ENCODE peak calls at places on chromosomes 1 and 21, in four cellular contexts. W is K562, X is GM12878, Q is H1. T is an unnamed sample.

GRCh38 chr1:92853299-92853698 is 21.5 kb downstream of the RPL5 start:
- DNase-seq in W (no peak), X (no peak), Q (no peak), T (no peak)

GRCh38 chr21:16551101-16551695 is 821.4 kb downstream of the USP25 start:
- DNase-seq in X (no peak), W (no peak), Q (no peak), T (no peak)

GRCh38 chr1:79193211-79194079 is 186.9 kb upstream of the ADGRL4 start:
- DNase-seq in Q (peak; percentile 19), X (peak; percentile 41), W (no peak), T (peak; percentile 74)

GRCh38 chr21:42360317-42360716 is 6.0 kb downstream of the TFF1 start:
- DNase-seq in X (no peak), Q (no peak), W (peak; percentile 55), T (no peak)

GRCh38 chr21:26116456-26117011 is 54.0 kb downstream of the APP start:
- DNase-seq in X (no peak), W (no peak), Q (no peak), T (peak; percentile 44)

GRCh38 chr1:31445951-31446350 is 32.9 kb downstream of the SERINC2 start:
- DNase-seq in X (no peak), W (no peak), Q (no peak), T (no peak)

GRCh38 chr1:64282353-64282752 is 78.9 kb downstream of the UBE2U start:
- DNase-seq in Q (no peak), X (no peak), W (no peak), T (no peak)

GRCh38 chr1:65440915-65441314 is 20.4 kb downstream of the LEPR start:
- DNase-seq in W (no peak), Q (no peak), X (no peak), T (no peak)

GRCh38 chr1:87404306-87404705 is 75.6 kb downstream of the LMO4 start:
- DNase-seq in W (no peak), X (no peak), Q (no peak), T (no peak)

GRCh38 chr1:78003882-78004718 is 639 bp upstream of the DNAJB4 start:
- DNase-seq in W (peak; percentile 58), Q (no peak), X (peak; percentile 65), T (peak; percentile 83)

GRCh38 chr21:36902793-36903192 is 63.7 kb downstream of the HLCS start:
- DNase-seq in Q (no peak), X (no peak), W (no peak), T (peak; percentile 55)

GRCh38 chr1:155389831-155390230 is 69.1 kb downstream of the RUSC1 start:
- DNase-seq in W (peak; percentile 31), X (no peak), Q (no peak), T (peak; percentile 81)

GRCh38 chr1:58773406-58773840 is 10.4 kb downstream of the JUN start:
- DNase-seq in Q (no peak), X (no peak), W (no peak), T (peak; percentile 84)

GRCh38 chr1:196142111-196142510 is 466.1 kb downstream of the KCNT2 start:
- DNase-seq in Q (no peak), W (no peak), X (no peak), T (no peak)

GRCh38 chr21:16137106-16137505 is 407.3 kb downstream of the USP25 start:
- DNase-seq in W (no peak), Q (no peak), X (no peak), T (peak; percentile 8)

GRCh38 chr1:235127203-235127602 is 1.4 kb downstream of the TOMM20 start:
- DNase-seq in W (no peak), Q (no peak), X (no peak), T (no peak)

GRCh38 chr1:10031461-10031860 is 1.3 kb upstream of the UBE4B start:
- DNase-seq in X (no peak), W (no peak), Q (no peak), T (peak; percentile 75)

GRCh38 chr1:145747398-145748247 is 28.3 kb downstream of the CD160 start:
- DNase-seq in W (no peak), X (no peak), Q (no peak), T (no peak)

GRCh38 chr1:232127190-232127589 is 500.6 kb downstream of the DISC1 start:
- DNase-seq in Q (no peak), X (no peak), W (no peak), T (peak; percentile 90)

GRCh38 chr21:41186763-41187536 is 19.0 kb downstream of the BACE2 start:
- DNase-seq in Q (no peak), W (no peak), X (no peak), T (no peak)

GRCh38 chr1:45299981-45300668 is 26.6 kb upstream of the HPDL start:
- DNase-seq in X (no peak), Q (no peak), W (peak; percentile 65), T (peak; percentile 84)

GRCh38 chr1:207659545-207660148 is 14.7 kb downstream of the CR1L start:
- DNase-seq in W (no peak), X (no peak), Q (no peak), T (no peak)

GRCh38 chr1:239976130-239976968 is 115.3 kb upstream of the FMN2 start:
- DNase-seq in W (peak; percentile 67), Q (no peak), X (no peak), T (peak; percentile 59)

GRCh38 chr1:10339815-10340214 is 59.0 kb upstream of the PGD start:
- DNase-seq in Q (peak; percentile 31), X (no peak), W (peak; percentile 92), T (peak; percentile 62)

GRCh38 chr1:231770776-231771175 is 144.2 kb downstream of the DISC1 start:
- DNase-seq in W (no peak), X (no peak), Q (no peak), T (no peak)

GRCh38 chr1:203120325-203121138 is 7.0 kb upstream of the ADORA1 start:
- DNase-seq in W (no peak), X (no peak), Q (no peak), T (no peak)

GRCh38 chr1:117098287-117098890 is 23.2 kb downstream of the TRIM45 start:
- DNase-seq in W (no peak), Q (no peak), X (no peak), T (no peak)

GRCh38 chr1:195516036-195516435 is 1092.2 kb downstream of the KCNT2 start:
- DNase-seq in Q (no peak), W (no peak), X (no peak), T (peak; percentile 26)

GRCh38 chr1:110914676-110915075 is 41.7 kb downstream of the CD53 start:
- DNase-seq in X (no peak), W (no peak), Q (no peak), T (peak; percentile 5)

GRCh38 chr1:77406661-77407060 is 124.8 kb downstream of the AK5 start:
- DNase-seq in X (no peak), W (no peak), Q (no peak), T (peak; percentile 11)

GRCh38 chr1:86754265-86754974 is 50.0 kb downstream of the SH3GLB1 start:
- DNase-seq in X (no peak), Q (no peak), W (no peak), T (no peak)

GRCh38 chr1:43531453-43531905 is 796 bp downstream of the PTPRF start:
- DNase-seq in Q (no peak), X (no peak), W (peak; percentile 85), T (no peak)

GRCh38 chr1:58785424-58786058 is 1.7 kb upstream of the JUN start:
- DNase-seq in W (no peak), X (peak; percentile 43), Q (no peak), T (peak; percentile 39)

GRCh38 chr1:183432548-183432875 is 14.3 kb upstream of the NMNAT2 start:
- DNase-seq in W (no peak), Q (no peak), X (no peak), T (no peak)

GRCh38 chr1:218361298-218362065 is 16.3 kb downstream of the TGFB2 start:
- DNase-seq in X (no peak), Q (no peak), W (no peak), T (peak; percentile 80)

DNA sequence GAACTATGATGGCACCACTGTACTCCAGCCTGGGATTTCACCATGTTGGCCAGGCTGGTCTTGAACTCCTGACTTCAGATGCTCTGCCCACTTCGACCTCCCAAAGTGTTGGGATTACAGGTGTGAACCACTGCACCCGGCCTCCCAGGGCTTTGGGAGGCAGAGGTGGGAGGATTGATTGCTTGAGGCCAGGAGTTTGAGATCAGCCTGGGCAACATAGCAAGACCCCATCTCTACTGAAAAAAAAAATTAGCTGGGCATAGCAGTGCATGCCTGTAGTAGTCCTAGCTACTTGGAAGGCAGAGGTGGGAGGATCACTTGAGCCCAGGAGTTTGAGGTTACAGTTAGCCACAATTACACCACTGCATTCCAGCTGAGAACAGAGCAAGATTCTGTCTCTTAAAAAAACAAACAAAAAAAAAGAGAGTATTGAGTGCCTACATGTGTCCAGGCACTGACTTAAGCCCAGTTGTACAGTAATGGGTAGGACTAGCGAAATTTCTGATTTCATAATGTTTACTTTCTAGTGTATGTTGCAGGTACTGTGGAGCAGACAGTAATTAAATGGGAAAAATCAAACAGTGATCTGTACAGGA is 4.2 kb downstream of the MANEAL start:
- DNase-seq in W (no peak), X (no peak), Q (no peak), T (peak; percentile 74)
- TF ChIP-seq CHD1 in W (no peak), X (no peak), Q (no peak), T (no peak)

GRCh38 chr1:13731897-13732296 is 31.9 kb downstream of the PRDM2 start:
- DNase-seq in Q (no peak), W (no peak), X (no peak), T (no peak)
- TF ChIP-seq CHD1 in Q (no peak), W (no peak), X (no peak), T (no peak)

GRCh38 chr1:173164178-173164577 is 43.0 kb downstream of the TNFSF4 start:
- DNase-seq in X (no peak), W (no peak), Q (no peak), T (no peak)

GRCh38 chr1:173171152-173171551 is 36.0 kb downstream of the TNFSF4 start:
- DNase-seq in W (no peak), X (no peak), Q (no peak), T (no peak)

GRCh38 chr1:173164686-173165085 is 42.4 kb downstream of the TNFSF4 start:
- DNase-seq in W (no peak), X (no peak), Q (peak; percentile 15), T (no peak)

GRCh38 chr1:173173388-173173787 is 33.7 kb downstream of the TNFSF4 start:
- DNase-seq in Q (no peak), X (no peak), W (no peak), T (no peak)

DNA sequence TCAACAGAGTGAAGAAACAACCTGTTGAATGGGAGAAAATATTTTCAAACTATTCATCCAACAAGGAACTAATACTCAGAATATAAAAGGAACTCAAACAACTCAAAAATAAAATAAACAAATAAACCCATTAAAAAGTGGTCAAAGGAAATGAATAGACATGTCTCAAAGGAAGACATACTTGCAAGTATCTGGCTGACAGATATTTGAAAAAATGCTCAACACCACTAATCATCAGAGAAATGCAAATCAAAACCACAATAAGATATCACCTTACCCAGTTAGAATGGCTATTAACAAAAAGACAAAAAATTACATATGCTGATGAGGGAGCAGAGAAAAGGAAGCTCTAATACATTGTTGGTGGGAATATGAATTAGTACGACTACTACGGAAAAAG is 38.2 kb downstream of the TNFSF4 start:
- DNase-seq in X (no peak), W (no peak), Q (no peak), T (no peak)
- TF ChIP-seq CHD1 in X (no peak), W (no peak), Q (no peak), T (no peak)

GRCh38 chr1:52670599-52670998 is 27.5 kb downstream of the COA7 start:
- DNase-seq in X (no peak), W (no peak), Q (no peak), T (no peak)
- TF ChIP-seq CHD1 in X (no peak), W (no peak), Q (no peak), T (no peak)

DNA sequence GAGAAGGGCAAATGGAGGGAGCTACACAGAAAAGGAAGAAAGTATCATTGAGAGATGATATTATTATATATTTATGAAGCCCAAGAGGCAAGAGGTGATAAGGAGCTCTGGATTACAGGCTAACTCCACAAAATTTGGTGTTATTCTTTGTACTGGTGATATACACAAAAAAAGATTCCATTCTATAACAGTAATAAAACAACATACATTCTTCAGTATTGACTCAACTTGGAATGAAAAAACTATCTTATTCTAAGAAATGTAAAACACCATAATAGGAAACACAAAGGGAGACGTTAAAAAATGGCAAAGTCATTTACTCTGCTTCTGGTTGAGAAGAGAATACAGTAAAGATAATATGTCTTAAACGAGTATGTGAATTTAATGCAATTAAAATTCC is 99.4 kb downstream of the TEX35 start:
- DNase-seq in Q (no peak), W (no peak), X (no peak), T (peak; percentile 83)
- TF ChIP-seq CHD1 in Q (no peak), W (no peak), X (no peak), T (no peak)

T was measured in IMR-90.